ENCODE peak calls at places on chromosomes 12 and 14, in seven cellular contexts. U, B, I, Q, P, E and Y are unnamed samples.
A peak's percentile ranks its signal among the peaks of the same experiment; 100 is the strongest.

GRCh38 chr12:127810026-127810425 is 456.9 kb upstream of the TMEM132C start:
- DNase-seq in U (no peak), B (no peak), I (no peak), Q (no peak), P (peak; percentile 77), E (peak; percentile 96), Y (no peak)

GRCh38 chr14:91078095-91078737 is 17.8 kb upstream of the RPS6KA5 start:
- DNase-seq in U (no peak), B (no peak), I (no peak), Q (no peak), P (no peak), E (no peak), Y (no peak)

GRCh38 chr12:48996794-48997718 is 2.1 kb downstream of the DDN start:
- DNase-seq in U (no peak), B (peak; percentile 67), I (peak; percentile 65), Q (peak; percentile 82), P (peak; percentile 73), E (peak; percentile 87), Y (peak; percentile 82)

GRCh38 chr12:33828326-33828725 is 194.0 kb upstream of the ALG10 start:
- DNase-seq in U (no peak), B (no peak), I (no peak), Q (no peak), P (no peak), E (no peak), Y (no peak)

GRCh38 chr12:6958609-6959375 is 7.6 kb downstream of the PTPN6 start:
- DNase-seq in U (no peak), B (no peak), I (no peak), Q (peak; percentile 30), P (no peak), E (no peak), Y (no peak)

GRCh38 chr12:55820679-55821078 is 2.8 kb downstream of the ORMDL2 start:
- DNase-seq in U (no peak), B (no peak), I (peak; percentile 22), Q (no peak), P (peak; percentile 26), E (peak; percentile 45), Y (no peak)

GRCh38 chr12:93417967-93418480 is 23.7 kb downstream of the UBE2N start:
- DNase-seq in U (no peak), B (no peak), I (no peak), Q (no peak), P (no peak), E (no peak), Y (no peak)

GRCh38 chr12:93896962-93897361 is 219.8 kb downstream of the CRADD start:
- DNase-seq in U (no peak), B (no peak), I (no peak), Q (no peak), P (no peak), E (no peak), Y (no peak)

GRCh38 chr12:83057436-83057835 is 370.7 kb downstream of the TMTC2 start:
- DNase-seq in U (no peak), B (peak; percentile 72), I (no peak), Q (no peak), P (no peak), E (no peak), Y (no peak)

GRCh38 chr12:14481201-14481600 is 86.5 kb downstream of the PLBD1 start:
- DNase-seq in U (no peak), B (no peak), I (no peak), Q (no peak), P (no peak), E (no peak), Y (no peak)

GRCh38 chr14:91158091-91158790 is 44.4 kb downstream of the DGLUCY start:
- DNase-seq in U (no peak), B (no peak), I (no peak), Q (peak; percentile 76), P (no peak), E (no peak), Y (peak; percentile 93)

GRCh38 chr14:50529288-50530179 is 2.8 kb downstream of the MAP4K5 start:
- DNase-seq in U (no peak), B (peak; percentile 30), I (no peak), Q (no peak), P (no peak), E (no peak), Y (no peak)

GRCh38 chr14:60278350-60278749 is 29.3 kb downstream of the PPM1A start:
- DNase-seq in U (no peak), B (peak; percentile 26), I (no peak), Q (no peak), P (no peak), E (no peak), Y (no peak)

GRCh38 chr14:20873370-20874177 is 17.6 kb upstream of the RNASE3 start:
- DNase-seq in U (peak; percentile 70), B (peak; percentile 73), I (peak; percentile 41), Q (peak; percentile 83), P (peak; percentile 93), E (peak; percentile 24), Y (peak; percentile 33)

GRCh38 chr12:93125126-93125525 is 196.0 kb upstream of the EEA1 start:
- DNase-seq in U (no peak), B (no peak), I (no peak), Q (no peak), P (no peak), E (no peak), Y (no peak)

GRCh38 chr12:93578221-93578620 is 5.7 kb downstream of the SOCS2 start:
- DNase-seq in U (no peak), B (no peak), I (no peak), Q (no peak), P (no peak), E (no peak), Y (no peak)

GRCh38 chr14:91061309-91061887 is 957 bp upstream of the RPS6KA5 start:
- DNase-seq in U (no peak), B (no peak), I (no peak), Q (no peak), P (no peak), E (no peak), Y (no peak)

GRCh38 chr14:105014631-105015030 is 6.3 kb downstream of the CDCA4 start:
- DNase-seq in U (no peak), B (no peak), I (no peak), Q (no peak), P (no peak), E (no peak), Y (no peak)
- H3K4me1 ChIP-seq in U (peaks cover 15% of the 10 kb centered on the region), B (peaks cover 36% of the 10 kb centered on the region), I (peaks cover 59% of the 10 kb centered on the region), Q (no peaks in the 10 kb centered on the region), P (peaks cover 63% of the 10 kb centered on the region), E (peaks cover 14% of the 10 kb centered on the region), Y (peaks cover 4% of the 10 kb centered on the region)

DNA sequence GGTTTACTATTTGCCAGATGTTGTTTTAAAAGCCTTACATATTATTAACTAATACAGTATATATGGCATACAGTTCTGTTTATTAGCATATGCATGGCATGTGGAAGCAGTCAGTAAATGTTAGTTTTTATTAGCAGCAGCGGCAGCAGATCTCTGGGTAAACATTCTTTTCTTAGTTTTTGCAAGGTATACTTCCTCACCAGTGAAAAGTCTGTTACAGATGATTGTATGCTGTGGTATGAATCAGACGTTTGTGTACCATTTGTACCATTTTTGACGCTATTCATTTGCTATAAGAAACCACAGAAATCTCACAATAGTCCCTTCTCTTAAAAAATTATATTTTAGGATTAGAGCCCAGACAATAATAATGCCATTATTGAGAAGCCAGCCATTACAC is 17.8 kb downstream of the STK38L start:
- DNase-seq in U (no peak), B (no peak), I (no peak), Q (no peak), P (peak; percentile 52), E (no peak), Y (no peak)
- H3K4me3 ChIP-seq in U (no peak overlapping the region), B (no peak overlapping the region), I (no peak overlapping the region), Q (no peak overlapping the region), P (no peak overlapping the region), E (peak overlapping the region; percentile 66), Y (no peak overlapping the region)

GRCh38 chr14:68966872-68967301 is 12.2 kb downstream of the ACTN1 start:
- DNase-seq in U (no peak), B (peak; percentile 39), I (no peak), Q (no peak), P (no peak), E (no peak), Y (no peak)

GRCh38 chr14:68965261-68965761 is 13.8 kb downstream of the ACTN1 start:
- DNase-seq in U (no peak), B (no peak), I (no peak), Q (no peak), P (no peak), E (no peak), Y (no peak)

GRCh38 chr14:68962681-68963080 is 16.4 kb downstream of the ACTN1 start:
- DNase-seq in U (no peak), B (no peak), I (no peak), Q (no peak), P (no peak), E (no peak), Y (no peak)

GRCh38 chr14:68961781-68962584 is 17.1 kb downstream of the ACTN1 start:
- DNase-seq in U (peak; percentile 35), B (peak; percentile 44), I (no peak), Q (no peak), P (no peak), E (peak; percentile 27), Y (no peak)

GRCh38 chr14:68964300-68965093 is 14.6 kb downstream of the ACTN1 start:
- DNase-seq in U (no peak), B (no peak), I (no peak), Q (no peak), P (no peak), E (peak; percentile 51), Y (no peak)
- H3K4me1 ChIP-seq in U (peaks cover 17% of the 10 kb centered on the region), B (peaks cover 58% of the 10 kb centered on the region), I (peaks cover 96% of the 10 kb centered on the region), Q (no peaks in the 10 kb centered on the region), P (peaks cover 49% of the 10 kb centered on the region), E (peaks cover 38% of the 10 kb centered on the region), Y (peaks cover 8% of the 10 kb centered on the region)

GRCh38 chr12:110537605-110538409 is 35.7 kb downstream of the RAD9B start:
- DNase-seq in U (no peak), B (no peak), I (no peak), Q (peak; percentile 68), P (no peak), E (no peak), Y (peak; percentile 88)
- H3K4me3 ChIP-seq in U (no peak overlapping the region), B (no peak overlapping the region), I (no peak overlapping the region), Q (peak overlapping the region; percentile 33), P (no peak overlapping the region), E (no peak overlapping the region), Y (peak overlapping the region; percentile 20)

GRCh38 chr12:484096-484495 is 24.4 kb downstream of the B4GALNT3 start:
- DNase-seq in U (no peak), B (no peak), I (no peak), Q (no peak), P (no peak), E (no peak), Y (no peak)

GRCh38 chr12:482061-482460 is 22.3 kb downstream of the B4GALNT3 start:
- DNase-seq in U (no peak), B (no peak), I (no peak), Q (no peak), P (no peak), E (no peak), Y (no peak)

GRCh38 chr12:479161-479560 is 19.4 kb downstream of the B4GALNT3 start:
- DNase-seq in U (no peak), B (no peak), I (no peak), Q (no peak), P (no peak), E (no peak), Y (no peak)

GRCh38 chr12:481422-481821 is 21.7 kb downstream of the B4GALNT3 start:
- DNase-seq in U (no peak), B (no peak), I (peak; percentile 24), Q (peak; percentile 74), P (peak; percentile 37), E (peak; percentile 20), Y (peak; percentile 36)

GRCh38 chr12:480831-481230 is 21.1 kb downstream of the B4GALNT3 start:
- DNase-seq in U (no peak), B (peak; percentile 21), I (no peak), Q (peak; percentile 36), P (peak; percentile 49), E (no peak), Y (no peak)
- H3K4me1 ChIP-seq in U (peaks cover 11% of the 10 kb centered on the region), B (no peaks in the 10 kb centered on the region), I (peaks cover 14% of the 10 kb centered on the region), Q (peaks cover 18% of the 10 kb centered on the region), P (peaks cover 28% of the 10 kb centered on the region), E (peaks cover 12% of the 10 kb centered on the region), Y (peaks cover 15% of the 10 kb centered on the region)